ENCODE peak calls at places on chromosome 13, in four cellular contexts. R, E, Y and V are unnamed samples.

GRCh38 chr13:97946951-97947588 is 6.4 kb upstream of the IPO5 start:
- DNase-seq in R (no peak), E (no peak), Y (no peak), V (no peak)

GRCh38 chr13:111380431-111380830 is 60.0 kb downstream of the TEX29 start:
- DNase-seq in R (no peak), E (no peak), Y (no peak), V (no peak)

GRCh38 chr13:108632649-108633167 is 3.3 kb downstream of the MYO16 start:
- DNase-seq in R (no peak), E (no peak), Y (no peak), V (no peak)

GRCh38 chr13:90883592-90883991 is 463.9 kb upstream of the MIR17HG start:
- DNase-seq in R (no peak), E (no peak), Y (no peak), V (no peak)

GRCh38 chr13:95382906-95383305 is 81.7 kb upstream of the ABCC4 start:
- DNase-seq in R (no peak), E (no peak), Y (no peak), V (no peak)

GRCh38 chr13:48866204-48866603 is 109.5 kb upstream of the FNDC3A start:
- DNase-seq in R (no peak), E (no peak), Y (no peak), V (no peak)

GRCh38 chr13:43094901-43095300 is 71.5 kb downstream of the DNAJC15 start:
- DNase-seq in R (no peak), E (no peak), Y (peak; percentile 47), V (no peak)

GRCh38 chr13:34176636-34177035 is 358.7 kb downstream of the RFC3 start:
- DNase-seq in R (no peak), E (no peak), Y (no peak), V (no peak)

GRCh38 chr13:114124921-114125320 is 7.5 kb downstream of the RASA3 start:
- DNase-seq in R (no peak), E (no peak), Y (no peak), V (no peak)

GRCh38 chr13:98523455-98524102 is 53.3 kb downstream of the STK24 start:
- DNase-seq in R (no peak), E (no peak), Y (peak; percentile 63), V (no peak)

GRCh38 chr13:99231726-99232125 is 26.5 kb downstream of the GPR18 start:
- DNase-seq in R (no peak), E (no peak), Y (no peak), V (no peak)

GRCh38 chr13:33446821-33447481 is 161.4 kb upstream of the STARD13 start:
- DNase-seq in R (no peak), E (no peak), Y (no peak), V (no peak)

GRCh38 chr13:28754698-28755545 is 36.2 kb upstream of the SLC46A3 start:
- DNase-seq in R (peak; percentile 20), E (peak; percentile 11), Y (no peak), V (no peak)

GRCh38 chr13:68145852-68146251 is 915.7 kb upstream of the PCDH9 start:
- DNase-seq in R (no peak), E (no peak), Y (no peak), V (no peak)

GRCh38 chr13:26941345-26942174 is 181.0 kb upstream of the GPR12 start:
- DNase-seq in R (no peak), E (no peak), Y (no peak), V (no peak)

GRCh38 chr13:30319130-30319529 is 11.8 kb upstream of the KATNAL1 start:
- DNase-seq in R (no peak), E (no peak), Y (no peak), V (no peak)

GRCh38 chr13:79936368-79937136 is 404.4 kb downstream of the SPRY2 start:
- DNase-seq in R (no peak), E (peak; percentile 3), Y (no peak), V (no peak)

GRCh38 chr13:72293206-72293605 is 426.2 kb upstream of the DACH1 start:
- DNase-seq in R (no peak), E (no peak), Y (no peak), V (no peak)

GRCh38 chr13:104289400-104289799 is 1223.2 kb upstream of the SLC10A2 start:
- DNase-seq in R (no peak), E (no peak), Y (no peak), V (no peak)

GRCh38 chr13:34064456-34065205 is 246.7 kb downstream of the RFC3 start:
- DNase-seq in R (no peak), E (no peak), Y (no peak), V (no peak)

GRCh38 chr13:98925949-98926348 is 51.9 kb downstream of the DOCK9 start:
- DNase-seq in R (no peak), E (no peak), Y (no peak), V (no peak)

GRCh38 chr13:53010374-53011105 is 18.1 kb upstream of the OLFM4 start:
- DNase-seq in R (no peak), E (peak; percentile 4), Y (no peak), V (no peak)

GRCh38 chr13:40910324-40911050 is 108.6 kb downstream of the ELF1 start:
- DNase-seq in R (no peak), E (peak; percentile 21), Y (peak; percentile 21), V (no peak)

GRCh38 chr13:40109324-40109958 is 454.0 kb downstream of the COG6 start:
- DNase-seq in R (no peak), E (no peak), Y (no peak), V (no peak)

GRCh38 chr13:51148952-51149573 is 38.0 kb upstream of the C13orf42 start:
- DNase-seq in R (no peak), E (no peak), Y (no peak), V (no peak)

GRCh38 chr13:38943231-38943630 is 47.4 kb downstream of the STOML3 start:
- DNase-seq in R (no peak), E (no peak), Y (no peak), V (no peak)

GRCh38 chr13:63909726-63910125 is 2494.1 kb upstream of the PCDH20 start:
- DNase-seq in R (no peak), E (no peak), Y (no peak), V (no peak)

GRCh38 chr13:104414771-104415170 is 1348.6 kb upstream of the SLC10A2 start:
- DNase-seq in R (no peak), E (no peak), Y (no peak), V (no peak)

GRCh38 chr13:82597737-82598136 is 1284.5 kb downstream of the SLITRK1 start:
- DNase-seq in R (no peak), E (no peak), Y (no peak), V (peak; percentile 47)

GRCh38 chr13:44111701-44112100 is 232.0 kb downstream of the LACC1 start:
- DNase-seq in R (no peak), E (no peak), Y (no peak), V (no peak)

GRCh38 chr13:35478384-35479222 is 2.1 kb upstream of the MAB21L1 start:
- DNase-seq in R (no peak), E (no peak), Y (no peak), V (no peak)
- TF ChIP-seq MAX in R (no peak), E (no peak), Y (no peak), V (peak; percentile 17)

DNA sequence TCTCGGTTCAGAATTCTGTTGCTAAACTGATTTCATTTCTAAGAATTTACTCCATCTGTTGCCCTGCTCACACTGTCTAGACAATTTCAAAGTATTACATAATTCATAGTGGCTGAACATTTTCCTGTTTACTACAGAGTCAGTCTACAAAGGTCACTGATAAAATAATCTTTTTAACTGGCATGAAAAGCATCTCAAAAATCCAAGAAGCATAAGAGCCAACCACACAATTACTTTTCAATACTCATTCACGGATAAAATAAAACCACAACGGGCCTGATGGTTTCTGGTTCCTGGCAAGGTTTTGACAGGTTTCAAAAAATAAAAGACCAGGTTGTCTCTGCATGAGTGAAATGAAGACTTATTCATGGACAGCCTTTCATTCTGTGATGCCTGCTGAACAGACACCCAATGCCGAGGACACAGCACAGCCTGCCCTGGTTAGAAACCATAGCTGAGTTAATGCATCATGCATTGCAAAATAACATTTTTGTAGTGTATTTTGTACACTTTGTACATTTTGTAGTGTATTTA is 88.6 kb upstream of the IRS2 start:
- DNase-seq in R (no peak), E (no peak), Y (no peak), V (no peak)
- TF ChIP-seq ATF2 in R (no peak), E (no peak), Y (no peak), V (no peak)

GRCh38 chr13:83825676-83826075 is 56.6 kb downstream of the SLITRK1 start:
- DNase-seq in R (no peak), E (no peak), Y (no peak), V (no peak)
- TF ChIP-seq CEBPB in R (no peak), E (no peak), Y (no peak), V (no peak)

GRCh38 chr13:112987625-112988024 is 18.6 kb downstream of the MCF2L start:
- DNase-seq in R (no peak), E (no peak), Y (no peak), V (no peak)

GRCh38 chr13:112986946-112987345 is 17.9 kb downstream of the MCF2L start:
- DNase-seq in R (no peak), E (no peak), Y (no peak), V (no peak)

GRCh38 chr13:112985803-112986408 is 16.9 kb downstream of the MCF2L start:
- DNase-seq in R (no peak), E (no peak), Y (no peak), V (no peak)

GRCh38 chr13:112984954-112985802 is 16.2 kb downstream of the MCF2L start:
- DNase-seq in R (no peak), E (peak; percentile 82), Y (no peak), V (no peak)

DNA sequence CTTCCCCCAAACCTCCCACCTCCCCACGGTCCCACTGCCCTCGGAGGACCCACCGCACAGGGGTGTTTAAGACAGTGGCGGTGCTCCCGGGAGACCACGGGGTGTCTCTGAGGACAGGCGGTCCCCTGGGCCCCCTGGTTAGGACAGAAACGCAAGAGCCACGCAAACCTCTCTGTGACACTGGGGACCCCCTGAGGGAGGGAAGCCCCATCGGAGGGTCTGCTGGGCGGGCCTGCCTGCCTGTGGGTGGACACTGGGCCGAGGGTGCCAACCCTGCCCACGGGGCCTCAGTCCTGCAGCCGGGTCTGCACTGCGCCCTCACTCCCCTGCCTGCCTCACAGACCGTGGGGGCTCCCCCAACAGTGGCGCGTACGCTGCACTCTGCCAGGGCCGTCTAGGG is 17.5 kb downstream of the MCF2L start:
- DNase-seq in R (no peak), E (no peak), Y (no peak), V (no peak)
- TF ChIP-seq MAX in R (no peak), E (no peak), Y (no peak), V (no peak)

GRCh38 chr13:25117312-25117711 is 21.4 kb downstream of the PABPC3 start:
- DNase-seq in R (no peak), E (no peak), Y (no peak), V (no peak)

GRCh38 chr13:25111557-25111956 is 15.6 kb downstream of the PABPC3 start:
- DNase-seq in R (no peak), E (no peak), Y (no peak), V (no peak)

GRCh38 chr13:25116044-25116443 is 20.1 kb downstream of the PABPC3 start:
- DNase-seq in R (no peak), E (no peak), Y (no peak), V (no peak)

GRCh38 chr13:25112856-25113255 is 16.9 kb downstream of the PABPC3 start:
- DNase-seq in R (no peak), E (no peak), Y (no peak), V (no peak)

GRCh38 chr13:25114220-25114619 is 18.3 kb downstream of the PABPC3 start:
- DNase-seq in R (peak; percentile 54), E (peak; percentile 62), Y (peak; percentile 56), V (peak; percentile 77)
- TF ChIP-seq ATF2 in R (no peak), E (no peak), Y (no peak), V (no peak)